ENCODE peak calls at places on chromosome 19, in six cellular contexts. One of them, this sample, is unnamed.
A peak's percentile ranks its signal among the peaks of the same experiment; 100 is the strongest.

GRCh38 chr19:57389194-57389729 is 392 bp upstream of the ZNF548 start:
- DNase-seq in mesendoderm: no peak
- DNase-seq in neuronal stem cell: peak; percentile 8
- DNase-seq in IMR-90: no peak
- DNase-seq in H1: no peak
- DNase-seq in H9: no peak
- DNase-seq in this sample: no peak

GRCh38 chr19:6779204-6779603 is 6.7 kb downstream of the VAV1 start:
- DNase-seq in IMR-90: no peak
- DNase-seq in H9: no peak
- DNase-seq in mesendoderm: no peak
- DNase-seq in neuronal stem cell: no peak
- DNase-seq in H1: no peak
- DNase-seq in this sample: no peak

GRCh38 chr19:2391118-2391725 is 31.2 kb downstream of the TMPRSS9 start:
- DNase-seq in mesendoderm: peak; percentile 68
- DNase-seq in H1: no peak
- DNase-seq in neuronal stem cell: peak; percentile 54
- DNase-seq in H9: no peak
- DNase-seq in IMR-90: peak; percentile 78
- DNase-seq in this sample: peak; percentile 83

GRCh38 chr19:29511768-29512167 is 14.0 kb upstream of the VSTM2B start:
- DNase-seq in H1: no peak
- DNase-seq in IMR-90: no peak
- DNase-seq in neuronal stem cell: no peak
- DNase-seq in H9: no peak
- DNase-seq in mesendoderm: no peak
- DNase-seq in this sample: no peak

GRCh38 chr19:45045671-45046353 is 7.0 kb downstream of the CLASRP start:
- DNase-seq in mesendoderm: no peak
- DNase-seq in neuronal stem cell: no peak
- DNase-seq in IMR-90: no peak
- DNase-seq in H1: no peak
- DNase-seq in H9: no peak
- DNase-seq in this sample: no peak

GRCh38 chr19:19115954-19116353 is 22.3 kb downstream of the TMEM161A start:
- DNase-seq in IMR-90: no peak
- DNase-seq in H1: peak; percentile 93
- DNase-seq in neuronal stem cell: no peak
- DNase-seq in H9: peak; percentile 81
- DNase-seq in mesendoderm: peak; percentile 75
- DNase-seq in this sample: no peak

GRCh38 chr19:38695832-38696732 is 48.2 kb downstream of the CAPN12 start:
- DNase-seq in H9: no peak
- DNase-seq in IMR-90: no peak
- DNase-seq in H1: no peak
- DNase-seq in neuronal stem cell: no peak
- DNase-seq in mesendoderm: no peak
- DNase-seq in this sample: no peak

GRCh38 chr19:29840066-29840950 is 28.5 kb downstream of the CCNE1 start:
- DNase-seq in neuronal stem cell: no peak
- DNase-seq in H1: no peak
- DNase-seq in mesendoderm: no peak
- DNase-seq in IMR-90: no peak
- DNase-seq in H9: no peak
- DNase-seq in this sample: no peak

GRCh38 chr19:46299004-46299509 is 2.2 kb downstream of the HIF3A start:
- DNase-seq in H1: no peak
- DNase-seq in IMR-90: peak; percentile 50
- DNase-seq in neuronal stem cell: no peak
- DNase-seq in mesendoderm: no peak
- DNase-seq in H9: no peak
- DNase-seq in this sample: peak; percentile 92

GRCh38 chr19:3710265-3710812 is 2.2 kb downstream of the TJP3 start:
- DNase-seq in H9: peak; percentile 63
- DNase-seq in H1: peak; percentile 65
- DNase-seq in IMR-90: peak; percentile 43
- DNase-seq in mesendoderm: peak; percentile 56
- DNase-seq in neuronal stem cell: no peak
- DNase-seq in this sample: peak; percentile 40

DNA sequence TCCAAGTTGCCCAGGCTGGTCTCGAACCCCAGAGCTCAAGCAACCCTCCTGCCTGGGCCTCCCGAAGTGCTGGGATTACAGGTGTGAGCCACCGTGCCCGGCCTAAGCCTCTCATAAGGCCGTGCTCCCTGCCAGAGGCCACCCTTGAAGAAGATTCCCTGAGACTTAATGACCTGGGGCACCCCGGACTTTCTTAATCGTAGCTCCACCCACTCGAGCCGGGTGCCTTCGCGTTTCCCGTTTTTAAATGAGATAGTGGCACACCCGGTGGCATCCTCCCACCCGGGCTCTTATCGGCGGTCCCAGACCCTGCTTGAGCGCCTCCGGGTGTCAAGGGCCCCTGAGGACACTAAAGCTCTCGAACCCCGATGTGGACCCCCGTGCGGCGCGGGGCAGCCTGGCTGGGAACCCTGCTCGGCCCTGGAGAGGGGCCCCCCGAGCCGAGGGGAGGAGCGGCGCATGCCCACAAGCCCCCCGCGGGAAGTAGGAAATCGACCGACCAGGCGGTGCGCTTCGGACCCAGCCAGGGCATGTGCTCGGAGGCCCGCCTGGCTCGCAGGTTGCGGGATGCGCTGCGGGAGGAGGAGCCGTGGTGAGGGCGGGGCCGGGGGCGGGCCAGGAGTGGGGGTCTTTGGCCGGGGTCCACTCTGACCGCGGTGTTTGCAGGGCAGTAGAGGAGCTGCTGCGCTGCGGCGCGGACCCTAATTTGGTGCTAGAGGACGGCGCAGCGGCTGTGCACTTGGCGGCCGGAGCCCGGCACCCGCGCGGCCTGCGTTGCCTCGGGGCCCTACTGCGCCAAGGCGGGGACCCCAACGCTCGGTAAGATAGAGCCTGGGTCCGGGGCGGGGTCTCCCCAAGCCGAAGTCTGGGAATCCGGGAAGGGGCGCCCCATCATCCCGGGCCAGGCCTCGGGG is at the start of gene ANKLE1:
- DNase-seq in mesendoderm: no peak
- DNase-seq in H9: peak; percentile 77
- DNase-seq in neuronal stem cell: no peak
- DNase-seq in IMR-90: no peak
- DNase-seq in H1: peak; percentile 79
- DNase-seq in this sample: no peak
- H3K18ac ChIP-seq in mesendoderm: no peak within 1 kb of the TSS
- H3K18ac ChIP-seq in H9: peak within 1 kb of the TSS; percentile 52
- H3K18ac ChIP-seq in neuronal stem cell: peak within 1 kb of the TSS; percentile 95
- H3K18ac ChIP-seq in IMR-90: no peak within 1 kb of the TSS
- H3K18ac ChIP-seq in H1: no peak within 1 kb of the TSS
- H3K18ac ChIP-seq in this sample: no peak within 1 kb of the TSS

GRCh38 chr19:11446652-11447301 is 11.3 kb downstream of the PRKCSH start:
- DNase-seq in H1: peak; percentile 95
- DNase-seq in neuronal stem cell: no peak
- DNase-seq in IMR-90: no peak
- DNase-seq in mesendoderm: peak; percentile 56
- DNase-seq in H9: peak; percentile 68
- DNase-seq in this sample: peak; percentile 40
- H2AK5ac ChIP-seq in H1: no peak overlapping the region
- H2AK5ac ChIP-seq in neuronal stem cell: no peak overlapping the region
- H2AK5ac ChIP-seq in IMR-90: no peak overlapping the region
- H2AK5ac ChIP-seq in mesendoderm: no peak overlapping the region
- H2AK5ac ChIP-seq in H9: no peak overlapping the region
- H2AK5ac ChIP-seq in this sample: no peak overlapping the region

GRCh38 chr19:918481-919156 is 1.5 kb downstream of the KISS1R start:
- DNase-seq in H1: no peak
- DNase-seq in H9: no peak
- DNase-seq in mesendoderm: no peak
- DNase-seq in IMR-90: no peak
- DNase-seq in neuronal stem cell: no peak
- DNase-seq in this sample: no peak
- H2BK15ac ChIP-seq in H1: no peak overlapping the region
- H2BK15ac ChIP-seq in H9: no peak overlapping the region
- H2BK15ac ChIP-seq in mesendoderm: no peak overlapping the region
- H2BK15ac ChIP-seq in IMR-90: no peak overlapping the region
- H2BK15ac ChIP-seq in neuronal stem cell: peak overlapping the region; percentile 89
- H2BK15ac ChIP-seq in this sample: no peak overlapping the region

GRCh38 chr19:41352609-41353465 is 885 bp downstream of the TGFB1 start:
- DNase-seq in mesendoderm: peak; percentile 70
- DNase-seq in IMR-90: peak; percentile 44
- DNase-seq in H1: peak; percentile 88
- DNase-seq in neuronal stem cell: no peak
- DNase-seq in H9: peak; percentile 73
- DNase-seq in this sample: peak; percentile 73
- H3K18ac ChIP-seq in mesendoderm: peak overlapping the region; percentile 91
- H3K18ac ChIP-seq in IMR-90: no peak overlapping the region
- H3K18ac ChIP-seq in H1: peak overlapping the region; percentile 71
- H3K18ac ChIP-seq in neuronal stem cell: peak overlapping the region; percentile 97
- H3K18ac ChIP-seq in H9: no peak overlapping the region
- H3K18ac ChIP-seq in this sample: peak overlapping the region; percentile 98

DNA sequence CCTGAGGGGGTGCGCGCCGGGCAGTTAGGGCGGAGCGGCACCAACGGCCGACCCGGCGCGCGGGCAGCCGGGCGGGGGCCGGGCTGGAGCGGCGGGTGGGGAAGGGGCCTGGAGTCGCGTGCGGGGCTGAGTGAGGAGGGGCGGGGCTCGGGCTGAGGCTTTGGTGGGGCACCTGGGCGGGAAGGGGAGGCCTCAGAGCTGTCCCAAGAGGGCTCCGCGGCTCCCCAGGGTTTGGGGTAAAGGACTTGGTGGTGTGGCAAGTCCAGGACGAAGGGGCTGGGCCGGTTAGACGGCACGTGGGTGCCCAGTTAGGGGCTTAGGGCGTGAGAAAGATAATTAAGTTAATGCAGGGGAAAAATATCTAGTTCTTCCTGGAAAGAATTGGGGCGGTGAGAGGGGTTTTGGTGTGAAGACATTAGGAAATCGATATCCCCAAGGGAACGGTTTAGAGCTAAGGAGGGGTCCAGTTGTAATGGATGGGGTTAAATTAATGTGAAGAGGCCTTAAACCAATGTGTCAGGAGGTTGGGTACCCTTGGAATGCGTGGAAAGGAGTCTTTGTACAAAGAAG is 494 bp downstream of the ZNF574 start:
- DNase-seq in H9: no peak
- DNase-seq in neuronal stem cell: no peak
- DNase-seq in H1: no peak
- DNase-seq in IMR-90: no peak
- DNase-seq in mesendoderm: no peak
- DNase-seq in this sample: no peak
- H2AK5ac ChIP-seq in H9: no peak overlapping the region
- H2AK5ac ChIP-seq in neuronal stem cell: peak overlapping the region; percentile 40
- H2AK5ac ChIP-seq in H1: no peak overlapping the region
- H2AK5ac ChIP-seq in IMR-90: peak overlapping the region; percentile 65
- H2AK5ac ChIP-seq in mesendoderm: no peak overlapping the region
- H2AK5ac ChIP-seq in this sample: no peak overlapping the region

DNA sequence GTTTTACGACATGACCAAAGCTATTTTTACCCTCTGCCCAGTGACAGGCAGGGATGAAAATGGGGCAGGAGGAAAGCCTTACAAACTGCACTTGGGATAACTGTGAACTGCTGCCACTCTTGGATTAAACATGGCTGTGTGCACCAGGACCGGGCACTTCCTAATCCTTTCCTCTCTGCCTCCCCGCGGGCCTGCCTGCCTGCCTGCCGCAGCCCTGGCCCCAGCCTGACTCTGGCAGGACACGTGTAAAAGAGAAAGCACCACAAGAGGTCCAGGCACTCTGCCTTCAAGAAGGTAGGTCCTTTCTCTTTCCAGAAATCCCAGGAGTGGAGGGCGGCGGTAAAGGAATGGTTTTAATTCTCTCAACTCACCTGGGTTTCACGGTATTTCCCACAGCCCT is 4.8 kb downstream of the TSHZ3 start:
- DNase-seq in H9: peak; percentile 43
- DNase-seq in IMR-90: no peak
- DNase-seq in neuronal stem cell: no peak
- DNase-seq in mesendoderm: no peak
- DNase-seq in H1: no peak
- DNase-seq in this sample: no peak
- H2BK15ac ChIP-seq in H9: no peak overlapping the region
- H2BK15ac ChIP-seq in IMR-90: no peak overlapping the region
- H2BK15ac ChIP-seq in neuronal stem cell: no peak overlapping the region
- H2BK15ac ChIP-seq in mesendoderm: no peak overlapping the region
- H2BK15ac ChIP-seq in H1: no peak overlapping the region
- H2BK15ac ChIP-seq in this sample: no peak overlapping the region

GRCh38 chr19:10655457-10656312 is 1.5 kb downstream of the ILF3 start:
- DNase-seq in neuronal stem cell: no peak
- DNase-seq in H1: no peak
- DNase-seq in H9: no peak
- DNase-seq in IMR-90: peak; percentile 44
- DNase-seq in mesendoderm: peak; percentile 79
- DNase-seq in this sample: peak; percentile 81

GRCh38 chr19:10653482-10653731 is 739 bp upstream of the ILF3 start:
- DNase-seq in IMR-90: no peak
- DNase-seq in neuronal stem cell: no peak
- DNase-seq in H1: no peak
- DNase-seq in H9: no peak
- DNase-seq in mesendoderm: no peak
- DNase-seq in this sample: no peak

GRCh38 chr19:10654610-10655456 is 687 bp downstream of the ILF3 start:
- DNase-seq in neuronal stem cell: peak; percentile 84
- DNase-seq in H9: peak; percentile 85
- DNase-seq in H1: peak; percentile 89
- DNase-seq in IMR-90: no peak
- DNase-seq in mesendoderm: peak; percentile 91
- DNase-seq in this sample: peak; percentile 54

GRCh38 chr19:10651821-10652220 is 2.3 kb upstream of the ILF3 start:
- DNase-seq in H1: no peak
- DNase-seq in neuronal stem cell: no peak
- DNase-seq in H9: no peak
- DNase-seq in mesendoderm: no peak
- DNase-seq in IMR-90: no peak
- DNase-seq in this sample: no peak

DNA sequence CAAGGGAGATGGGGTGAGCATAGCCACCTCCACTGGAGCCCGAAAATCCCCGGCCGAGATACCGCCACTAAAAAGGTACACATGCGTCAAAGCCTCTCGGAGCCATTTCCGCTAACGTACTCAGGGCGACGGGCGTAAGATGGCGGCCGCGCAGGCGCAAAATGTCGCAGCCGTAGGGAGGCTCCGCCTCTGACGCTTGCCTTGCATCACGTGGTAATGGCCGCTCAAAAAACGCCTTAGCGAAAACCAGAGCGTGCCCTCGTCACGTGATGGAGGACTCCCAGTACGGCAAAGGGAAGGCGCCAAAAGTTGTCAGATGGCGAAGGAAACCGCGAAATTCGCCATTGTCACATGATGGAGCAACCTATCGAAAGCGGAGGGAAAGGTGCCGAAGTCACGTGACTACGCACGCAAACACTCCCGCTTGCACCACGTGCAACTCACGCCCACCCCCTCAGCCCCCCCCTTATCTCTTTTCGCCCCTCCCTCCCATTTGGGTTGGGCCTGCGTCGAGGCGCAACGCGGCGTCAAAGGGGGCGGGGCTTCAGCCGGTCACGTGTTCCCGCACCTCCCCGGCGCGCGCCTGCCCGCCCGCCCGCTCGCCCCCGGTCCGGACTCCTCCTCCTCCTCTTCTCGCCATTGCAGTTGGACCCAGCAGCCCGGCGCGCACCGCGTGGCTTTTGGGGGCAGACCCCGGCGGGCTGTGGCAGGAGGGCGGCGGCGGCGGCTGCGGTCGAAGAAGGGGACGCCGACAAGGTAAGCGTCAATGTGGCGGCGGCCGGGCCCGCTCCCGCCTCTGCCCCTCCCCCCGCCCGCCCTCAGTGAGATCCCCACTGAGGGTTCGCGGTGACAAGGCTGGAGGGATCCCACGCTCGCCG is at the start of gene ILF3:
- DNase-seq in H1: peak; percentile 97
- DNase-seq in H9: peak; percentile 100
- DNase-seq in IMR-90: peak; percentile 100
- DNase-seq in mesendoderm: peak; percentile 100
- DNase-seq in neuronal stem cell: peak; percentile 100
- DNase-seq in this sample: peak; percentile 100
- H3K18ac ChIP-seq in H1: peak within 1 kb of the TSS; percentile 98
- H3K18ac ChIP-seq in H9: peak within 1 kb of the TSS; percentile 98
- H3K18ac ChIP-seq in IMR-90: peak within 1 kb of the TSS; percentile 55
- H3K18ac ChIP-seq in mesendoderm: peak within 1 kb of the TSS; percentile 100
- H3K18ac ChIP-seq in neuronal stem cell: peak within 1 kb of the TSS; percentile 100
- H3K18ac ChIP-seq in this sample: peak within 1 kb of the TSS; percentile 98

This sample was measured in mesenchymal stem cell.